ENCODE peak calls at places on chromosomes 2 and 18, in six cellular contexts. F is fibroblast of lung, M is suprapubic skin, I is IMR-90, X is upper lobe of right lung, J is psoas muscle. Y is an unnamed sample.

GRCh38 chr2:95232232-95232631 is 24.9 kb downstream of the ZNF892 start:
- DNase-seq in X (no peak), J (no peak), I (no peak), M (no peak), F (no peak), Y (no peak)

GRCh38 chr18:63457987-63458386 is 18.8 kb upstream of the SERPINB5 start:
- DNase-seq in J (no peak), M (no peak), X (no peak), I (no peak), F (no peak), Y (no peak)

GRCh38 chr2:194323740-194324139 is 1333.3 kb upstream of the SLC39A10 start:
- DNase-seq in F (no peak), J (no peak), I (no peak), M (no peak), X (no peak), Y (no peak)

GRCh38 chr2:160491922-160492371 is 1.7 kb downstream of the RBMS1 start:
- DNase-seq in X (no peak), J (no peak), F (peak), I (peak), M (no peak), Y (no peak)

GRCh38 chr2:31270871-31271270 is 36.9 kb downstream of the EHD3 start:
- DNase-seq in I (peak), M (no peak), J (no peak), F (no peak), X (no peak), Y (no peak)

GRCh38 chr2:61807036-61807757 is 46.7 kb downstream of the FAM161A start:
- DNase-seq in X (no peak), J (no peak), M (no peak), F (no peak), I (no peak), Y (no peak)

GRCh38 chr18:28045176-28045810 is 131.6 kb downstream of the CDH2 start:
- DNase-seq in F (peak), I (peak), J (no peak), M (no peak), X (no peak), Y (no peak)

GRCh38 chr2:232291343-232291742 is 87.2 kb upstream of the ALPP start:
- DNase-seq in F (no peak), I (no peak), J (no peak), M (no peak), X (no peak), Y (no peak)

GRCh38 chr18:23142285-23142929 is 7.1 kb downstream of the CABLES1 start:
- DNase-seq in I (no peak), J (no peak), F (no peak), M (no peak), X (no peak), Y (no peak)

GRCh38 chr2:145692971-145693478 is 1173.1 kb upstream of the ZEB2 start:
- DNase-seq in J (no peak), F (peak), M (no peak), X (no peak), I (peak), Y (no peak)

GRCh38 chr2:41774011-41774605 is 273.7 kb upstream of the PKDCC start:
- DNase-seq in J (no peak), I (no peak), F (no peak), X (no peak), M (no peak), Y (no peak)

GRCh38 chr2:25228848-25229674 is 60.7 kb upstream of the POMC start:
- DNase-seq in J (peak), I (peak), F (peak), M (peak), X (peak), Y (no peak)

GRCh38 chr2:63780483-63781155 is 61.1 kb upstream of the UGP2 start:
- DNase-seq in F (no peak), X (no peak), I (no peak), M (no peak), J (no peak), Y (no peak)

GRCh38 chr18:51427012-51427411 is 229.5 kb upstream of the MEX3C start:
- DNase-seq in X (no peak), F (no peak), J (no peak), M (no peak), I (no peak), Y (no peak)

GRCh38 chr2:67038195-67038594 is 358.9 kb upstream of the ETAA1 start:
- DNase-seq in X (no peak), I (no peak), J (no peak), M (no peak), F (no peak), Y (no peak)

GRCh38 chr2:76406134-76406855 is 695.6 kb upstream of the GCFC2 start:
- DNase-seq in M (no peak), X (no peak), J (no peak), F (no peak), I (no peak), Y (no peak)

GRCh38 chr18:74226156-74226555 is 65.6 kb downstream of the CYB5A start:
- DNase-seq in M (no peak), J (no peak), X (no peak), F (no peak), I (no peak), Y (no peak)

GRCh38 chr2:105545731-105546622 is 147.1 kb upstream of the FHL2 start:
- DNase-seq in J (peak), M (no peak), F (peak), X (no peak), I (peak), Y (peak)
- H3K4me3 ChIP-seq in J (no peak), M (no peak), F (no peak), X (no peak), I (no peak), Y (no peak)

DNA sequence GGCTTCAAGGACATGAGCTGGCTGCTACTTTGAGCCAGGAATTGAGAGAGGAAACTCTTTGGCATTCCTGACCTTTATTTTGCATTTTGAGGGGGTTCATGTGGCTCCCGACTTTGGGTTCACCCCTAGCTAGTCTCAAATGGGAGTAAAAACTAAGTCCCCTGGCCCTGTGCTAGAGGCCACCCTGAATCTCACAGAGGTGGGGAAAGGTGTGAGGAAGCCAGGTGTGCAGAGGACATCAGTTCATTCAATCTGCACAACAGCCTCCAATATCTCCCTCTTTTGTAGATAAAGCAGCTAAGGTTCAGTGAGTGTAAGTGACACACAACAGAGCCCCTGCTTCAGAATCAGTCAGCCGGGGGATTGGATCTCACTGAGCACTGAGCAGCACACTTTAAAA is 325.7 kb downstream of the DCDC2C start:
- DNase-seq in F (no peak), J (no peak), M (no peak), I (no peak), X (no peak), Y (no peak)
- TF ChIP-seq CTCF in F (no peak), J (no peak), M (no peak), I (no peak), X (no peak), Y (no peak)

DNA sequence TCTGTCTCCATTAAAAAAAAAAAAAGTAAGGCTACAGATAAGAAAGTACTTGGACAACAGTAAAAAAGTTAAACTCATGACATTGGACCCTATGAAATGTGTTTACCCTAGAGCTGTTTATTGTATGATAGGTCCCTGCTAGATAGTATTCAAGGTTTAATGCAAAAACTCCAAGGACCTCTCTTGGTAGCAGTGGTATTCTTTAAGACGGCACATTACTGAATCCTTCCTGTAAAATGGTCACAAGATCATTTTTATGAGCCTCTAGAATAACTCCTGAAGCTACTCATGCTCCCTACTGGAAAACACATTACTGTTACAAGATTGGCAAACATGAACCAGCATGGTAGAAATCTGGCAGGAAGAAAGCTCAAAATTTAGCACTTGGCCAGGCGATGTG is 38.8 kb downstream of the GALM start:
- DNase-seq in X (no peak), J (no peak), F (no peak), I (no peak), M (no peak), Y (no peak)
- H3K27ac ChIP-seq in X (no peak), J (no peak), F (no peak), I (no peak), M (no peak), Y (no peak)

DNA sequence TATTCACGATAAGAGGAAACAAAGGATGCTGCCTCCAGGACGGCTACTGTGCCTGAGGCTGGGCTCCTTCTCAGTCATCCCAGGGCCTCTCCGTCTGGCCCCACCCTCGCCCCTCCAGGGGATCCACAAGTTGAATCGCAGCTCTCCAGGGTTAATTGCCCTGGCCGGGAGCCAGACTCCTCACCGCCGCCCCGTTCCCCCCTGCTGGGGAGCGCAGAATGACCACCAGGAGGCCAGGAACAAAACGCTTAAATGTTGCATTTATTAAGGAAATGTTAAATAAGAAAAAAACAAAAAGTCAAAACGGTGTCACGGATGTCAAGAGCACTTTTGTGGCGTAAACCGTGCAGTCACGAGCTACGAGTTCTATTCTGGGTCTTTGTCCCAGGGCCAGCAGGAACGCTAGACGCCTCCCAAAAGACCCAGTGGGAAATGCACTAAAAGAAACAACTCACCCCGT is 1.4 kb downstream of the RPRM start:
- DNase-seq in J (peak), I (no peak), X (no peak), F (no peak), M (no peak), Y (no peak)
- H3K4me3 ChIP-seq in J (peak), I (no peak), X (peak), F (no peak), M (peak), Y (peak)

GRCh38 chr2:96267159-96267971 is 1.3 kb downstream of the CIAO1 start:
- DNase-seq in F (peak), I (peak), X (no peak), M (no peak), J (no peak), Y (no peak)

GRCh38 chr2:96265349-96265839 is 403 bp downstream of the TMEM127 start:
- DNase-seq in F (no peak), M (peak), J (no peak), I (no peak), X (no peak), Y (peak)

GRCh38 chr2:96264656-96265348 is 995 bp downstream of the TMEM127 start:
- DNase-seq in M (peak), I (peak), J (no peak), F (peak), X (no peak), Y (no peak)

GRCh38 chr2:96264086-96264485 is 1.7 kb downstream of the TMEM127 start:
- DNase-seq in M (no peak), F (no peak), X (no peak), I (peak), J (no peak), Y (no peak)

DNA sequence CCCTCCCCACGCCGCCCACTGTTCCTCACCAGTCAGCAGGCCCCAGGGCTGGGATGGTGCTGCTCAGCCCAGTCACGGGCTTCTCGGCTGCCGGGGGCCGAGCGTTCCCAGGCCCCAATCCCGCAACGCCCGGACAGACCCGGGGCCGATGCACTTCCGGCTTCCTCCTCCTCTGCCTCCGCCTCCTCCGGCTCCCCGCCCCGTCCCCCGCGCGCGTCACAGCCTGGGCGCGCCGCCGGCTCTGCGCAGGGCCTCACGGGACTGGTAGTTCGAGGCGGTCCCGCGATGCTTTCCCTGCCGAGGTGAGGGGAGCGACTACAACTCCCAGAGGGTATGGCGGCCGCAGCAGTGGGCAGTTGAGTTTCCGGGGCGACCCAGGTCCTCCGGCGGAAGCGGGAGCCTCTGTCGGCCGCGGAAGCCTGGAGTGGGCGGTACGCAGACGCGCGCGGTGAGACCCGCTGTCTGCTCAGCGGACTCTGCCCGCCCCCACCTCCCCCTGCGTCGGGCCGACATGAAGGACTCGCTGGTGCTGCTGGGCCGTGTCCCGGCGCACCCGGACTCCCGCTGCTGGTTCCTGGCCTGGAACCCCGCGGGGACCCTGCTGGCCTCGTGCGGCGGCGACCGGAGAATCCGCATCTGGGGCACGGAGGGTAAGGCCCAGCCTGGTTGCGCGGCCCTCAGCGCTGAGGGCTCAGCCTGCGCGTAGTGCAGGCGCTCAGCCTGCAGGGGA is at the start of the genes CIAO1 and TMEM127:
- DNase-seq in X (peak), J (peak), I (peak), M (peak), F (peak), Y (peak)
- TF ChIP-seq CTCF in X (no peak), J (peak), I (peak), M (peak), F (no peak), Y (peak)

GRCh38 chr2:161972866-161973265 is 101.1 kb downstream of the DPP4 start:
- DNase-seq in F (no peak), J (no peak), I (no peak), X (no peak), M (no peak), Y (no peak)

GRCh38 chr2:161974417-161974816 is 99.6 kb downstream of the DPP4 start:
- DNase-seq in X (no peak), I (no peak), F (no peak), M (no peak), J (no peak), Y (no peak)

GRCh38 chr2:161971532-161971931 is 102.5 kb downstream of the DPP4 start:
- DNase-seq in F (no peak), I (no peak), M (no peak), X (no peak), J (no peak), Y (peak)

GRCh38 chr2:161975062-161975812 is 98.8 kb downstream of the DPP4 start:
- DNase-seq in X (no peak), I (peak), J (no peak), M (no peak), F (no peak), Y (no peak)

GRCh38 chr2:161972232-161972631 is 101.8 kb downstream of the DPP4 start:
- DNase-seq in M (no peak), X (no peak), I (no peak), F (no peak), J (no peak), Y (no peak)
- H3K27ac ChIP-seq in M (no peak), X (no peak), I (no peak), F (no peak), J (no peak), Y (no peak)